ENCODE peak calls at places on chromosome 16, in four cellular contexts. H is heart left ventricle, T is A549, S is uterus. X is an unnamed sample.

GRCh38 chr16:52235186-52235585 is 311.8 kb downstream of the TOX3 start:
- DNase-seq in T (no peak), H (no peak), S (no peak), X (no peak)

GRCh38 chr16:65373095-65373494 is 251.2 kb upstream of the CDH11 start:
- DNase-seq in T (no peak), S (no peak), H (no peak), X (no peak)

GRCh38 chr16:67461600-67462278 is 19.2 kb downstream of the ATP6V0D1 start:
- DNase-seq in S (no peak), T (no peak), H (no peak), X (peak)

GRCh38 chr16:78324649-78325274 is 225.3 kb downstream of the WWOX start:
- DNase-seq in H (no peak), S (no peak), T (no peak), X (no peak)

GRCh38 chr16:68995011-68995504 is 110.4 kb upstream of the HAS3 start:
- DNase-seq in H (no peak), T (peak), S (no peak), X (peak)

GRCh38 chr16:12293913-12294312 is 317.4 kb downstream of the SNX29 start:
- DNase-seq in S (no peak), T (no peak), H (no peak), X (no peak)

GRCh38 chr16:78240459-78241222 is 141.2 kb downstream of the WWOX start:
- DNase-seq in H (no peak), S (no peak), T (peak), X (peak)

GRCh38 chr16:63998-64913 is 8.2 kb downstream of the RHBDF1 start:
- DNase-seq in T (no peak), H (peak), S (no peak), X (no peak)

GRCh38 chr16:57649443-57649751 is 18.7 kb upstream of the ADGRG3 start:
- DNase-seq in S (no peak), H (no peak), T (no peak), X (no peak)

GRCh38 chr16:23691483-23692189 is 12.9 kb downstream of the PLK1 start:
- DNase-seq in H (no peak), T (no peak), S (no peak), X (no peak)

GRCh38 chr16:57276596-57276995 is 7.9 kb downstream of the PLLP start:
- DNase-seq in S (no peak), T (no peak), H (no peak), X (no peak)

GRCh38 chr16:77414752-77415231 is 20.0 kb downstream of the ADAMTS18 start:
- DNase-seq in S (no peak), T (no peak), H (no peak), X (no peak)

GRCh38 chr16:66248096-66248495 is 118.4 kb upstream of the CDH5 start:
- DNase-seq in S (peak), T (no peak), H (peak), X (peak)

GRCh38 chr16:11254913-11255736 is 879 bp downstream of the SOCS1 start:
- DNase-seq in H (peak), S (peak), T (peak), X (peak)

GRCh38 chr16:63458842-63459241 is 1422.6 kb upstream of the CDH8 start:
- DNase-seq in H (no peak), T (no peak), S (no peak), X (no peak)

GRCh38 chr16:3158014-3158497 is 23.2 kb downstream of the ZNF213 start:
- DNase-seq in T (no peak), H (peak), S (no peak), X (peak)

GRCh38 chr16:15950869-15951268 is 1.5 kb downstream of the ABCC1 start:
- DNase-seq in H (no peak), S (no peak), T (no peak), X (no peak)

GRCh38 chr16:19817122-19817521 is 67.5 kb downstream of the GPRC5B start:
- DNase-seq in H (no peak), S (no peak), T (no peak), X (no peak)

GRCh38 chr16:12268602-12269001 is 292.1 kb downstream of the SNX29 start:
- DNase-seq in H (no peak), T (no peak), S (no peak), X (no peak)

GRCh38 chr16:30951785-30952184 is 2.9 kb downstream of the ORAI3 start:
- DNase-seq in H (peak), T (no peak), S (peak), X (no peak)

GRCh38 chr16:49558451-49558850 is 184.8 kb downstream of the C16orf78 start:
- DNase-seq in S (no peak), T (no peak), H (no peak), X (no peak)

GRCh38 chr16:50731130-50731988 is 10.5 kb upstream of the CYLD start:
- DNase-seq in T (no peak), S (no peak), H (no peak), X (no peak)

GRCh38 chr16:23448392-23448791 is 4.6 kb downstream of the COG7 start:
- DNase-seq in T (no peak), H (no peak), S (no peak), X (no peak)

GRCh38 chr16:24255446-24256352 is at the start of gene CACNG3:
- DNase-seq in T (peak), H (peak), S (no peak), X (peak)

GRCh38 chr16:57497121-57497520 is 10.8 kb upstream of the DOK4 start:
- DNase-seq in S (no peak), H (peak), T (no peak), X (no peak)

GRCh38 chr16:27439273-27440018 is 37.5 kb downstream of the IL21R start:
- DNase-seq in S (no peak), H (no peak), T (no peak), X (no peak)

GRCh38 chr16:89193021-89193575 is 7.2 kb downstream of the SLC22A31 start:
- DNase-seq in H (peak), T (no peak), S (peak), X (peak)

DNA sequence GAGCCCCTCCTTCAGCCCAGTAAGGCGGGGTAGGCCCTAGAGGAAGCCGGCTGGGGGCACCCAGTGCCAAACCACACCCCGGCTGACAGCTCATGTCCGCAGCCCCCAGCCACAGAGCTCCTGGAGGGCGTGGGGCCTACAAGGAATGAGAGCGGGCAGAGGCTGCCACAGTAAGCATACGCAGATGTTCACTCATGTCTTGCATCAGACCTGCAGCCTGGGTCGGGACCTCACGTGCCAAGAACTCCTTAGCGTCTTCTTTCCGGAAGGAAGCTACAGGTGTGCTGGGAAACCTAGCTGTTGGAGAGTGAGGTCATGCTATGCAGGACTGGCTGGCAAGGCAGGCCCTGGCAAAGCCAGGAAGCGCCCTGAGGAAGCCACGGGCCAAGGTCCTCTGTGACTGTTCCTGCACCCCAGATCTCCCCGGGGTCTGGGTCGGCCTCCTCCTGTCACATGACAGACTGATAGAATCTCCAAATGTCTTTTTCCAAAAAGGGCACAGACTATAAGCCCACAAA is 1.6 kb downstream of the ZNF598 start:
- DNase-seq in H (no peak), S (no peak), T (no peak), X (peak)
- TF ChIP-seq POLR2A in H (no peak), S (no peak), T (no peak), X (peak)

DNA sequence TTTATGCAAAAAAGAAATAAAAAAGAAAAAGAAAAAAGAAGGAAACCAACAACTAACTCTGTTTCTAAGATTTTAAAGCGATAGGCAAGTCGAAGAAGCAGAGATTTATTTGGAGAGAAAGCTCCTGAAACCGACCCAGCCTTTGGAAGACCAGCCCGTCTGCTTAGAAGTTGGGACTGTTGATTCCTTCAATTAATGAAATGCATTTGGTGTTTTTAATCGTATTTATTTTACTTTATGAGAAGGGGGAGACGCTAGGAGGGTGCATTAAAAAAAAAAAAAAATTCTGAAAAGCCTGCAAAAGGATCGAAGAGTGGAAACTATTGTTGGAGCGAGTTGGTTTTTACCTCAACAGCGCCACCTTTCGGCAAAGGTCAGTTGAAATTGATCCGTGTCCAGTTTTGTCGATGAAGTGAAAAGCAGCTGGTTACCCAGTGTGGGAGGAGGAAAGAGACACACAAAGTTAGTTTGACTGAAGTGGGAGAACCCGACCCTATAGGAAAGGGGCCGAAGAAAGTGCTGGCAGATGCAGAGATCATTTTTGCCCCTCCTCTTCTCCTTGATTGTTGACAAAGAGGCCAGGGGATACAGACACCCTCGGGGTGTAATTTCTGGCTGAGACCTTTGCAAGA is 1.6 kb upstream of the MAF start:
- DNase-seq in S (peak), T (peak), H (peak), X (peak)
- H3K4me3 ChIP-seq in S (peak), T (peak), H (peak), X (peak)

GRCh38 chr16:4796982-4797804 is 2.0 kb downstream of the SMIM22 start:
- DNase-seq in H (peak), S (no peak), T (no peak), X (no peak)
- TF ChIP-seq POLR2A in H (no peak), S (no peak), T (no peak), X (no peak)

GRCh38 chr16:71426069-71426879 is 15.6 kb downstream of the TLE7 start:
- DNase-seq in T (peak), H (no peak), S (peak), X (peak)
- H3K4me3 ChIP-seq in T (peak), H (no peak), S (no peak), X (no peak)

GRCh38 chr16:75432828-75433731 is at the start of gene CFDP1:
- DNase-seq in T (peak), H (peak), S (peak), X (peak)
- TF ChIP-seq POLR2A in T (peak), H (no peak), S (peak), X (peak)

GRCh38 chr16:86768999-86769398 is 190.7 kb downstream of the FOXL1 start:
- DNase-seq in T (no peak), H (no peak), S (no peak), X (no peak)
- H3K4me3 ChIP-seq in T (no peak), H (no peak), S (no peak), X (no peak)

GRCh38 chr16:4538386-4539235 is at the start of gene CDIP1:
- DNase-seq in H (peak), T (peak), S (peak), X (peak)
- TF ChIP-seq POLR2A in H (peak), T (peak), S (peak), X (peak)

GRCh38 chr16:71889147-71889546 is 5.2 kb upstream of the ZNF821 start:
- DNase-seq in T (no peak), S (no peak), H (no peak), X (no peak)
- H3K4me3 ChIP-seq in T (no peak), S (no peak), H (no peak), X (no peak)

DNA sequence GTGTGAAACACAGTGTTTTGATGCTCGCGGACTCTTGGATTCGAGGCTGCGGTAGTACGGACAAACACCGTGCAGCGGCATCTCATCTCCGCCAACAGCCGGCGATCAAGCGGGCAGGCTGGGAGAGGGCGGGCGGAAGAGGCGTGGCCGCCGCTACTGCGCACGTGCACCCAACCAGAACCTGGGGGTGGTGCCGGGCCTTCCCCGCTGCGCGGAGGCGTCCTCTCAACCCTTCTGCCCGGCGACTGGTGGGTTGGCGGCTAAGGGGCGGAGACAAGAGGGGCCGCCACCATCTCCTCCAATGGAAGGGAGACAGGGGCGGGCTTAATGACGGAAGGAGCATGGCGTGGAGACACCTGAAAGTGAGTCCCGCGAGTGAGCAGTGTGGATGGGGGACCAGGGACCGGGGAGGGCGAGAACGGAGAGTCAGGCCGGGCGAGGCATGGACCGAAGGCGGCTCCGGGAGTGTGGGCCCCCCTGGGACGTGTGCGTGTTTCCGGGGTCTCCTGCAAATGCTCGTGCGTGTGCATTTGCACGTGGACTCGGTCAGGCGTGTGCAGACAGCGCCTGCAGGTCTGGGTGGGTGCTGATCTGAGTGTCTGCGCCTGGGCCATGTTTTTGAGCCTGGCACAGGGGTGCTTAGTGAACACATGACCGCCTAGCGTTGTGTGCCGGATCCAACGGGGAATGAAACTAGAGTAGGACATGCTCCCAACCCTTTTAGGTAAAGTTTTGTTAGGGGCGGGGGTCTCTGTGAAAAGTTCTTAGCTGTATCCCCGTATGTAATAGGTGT is at the start of gene DHODH:
- DNase-seq in S (peak), T (peak), H (peak), X (peak)
- TF ChIP-seq POLR2A in S (peak), T (peak), H (no peak), X (peak)

X was measured in body of pancreas.